ENCODE peak calls at places on chromosomes 16 and 17, in six cellular contexts. J is A549, Y is Peyer's patch, R is prostate gland, P is adrenal gland, L is testis. C is an unnamed sample.
A peak's percentile ranks its signal among the peaks of the same experiment; 100 is the strongest.

GRCh38 chr16:51276335-51276734 is 125.3 kb upstream of the SALL1 start:
- DNase-seq in J (no peak), Y (no peak), R (no peak), P (no peak), L (no peak), C (no peak)

GRCh38 chr17:79941088-79942010 is 94.3 kb downstream of the TBC1D16 start:
- DNase-seq in J (no peak), Y (no peak), R (no peak), P (no peak), L (no peak), C (no peak)

GRCh38 chr17:75205037-75205792 is at the start of gene NUP85:
- DNase-seq in J (peak; percentile 100), Y (peak; percentile 96), R (peak; percentile 88), P (peak; percentile 92), L (peak; percentile 93), C (peak; percentile 92)

GRCh38 chr16:75264531-75264998 is 13.1 kb upstream of the BCAR1 start:
- DNase-seq in J (no peak), Y (no peak), R (no peak), P (peak; percentile 62), L (peak; percentile 78), C (no peak)

GRCh38 chr17:77738666-77739531 is 219.6 kb upstream of the TNRC6C start:
- DNase-seq in J (no peak), Y (no peak), R (no peak), P (peak; percentile 15), L (peak; percentile 26), C (peak; percentile 22)

GRCh38 chr16:88533945-88534641 is 36.1 kb upstream of the ZC3H18 start:
- DNase-seq in J (peak; percentile 76), Y (peak; percentile 67), R (peak; percentile 65), P (peak; percentile 70), L (peak; percentile 72), C (peak; percentile 59)

GRCh38 chr17:16926061-16926511 is 45.8 kb downstream of the TNFRSF13B start:
- DNase-seq in J (no peak), Y (peak; percentile 23), R (no peak), P (no peak), L (no peak), C (no peak)

GRCh38 chr16:83031524-83031923 is 404.8 kb downstream of the CDH13 start:
- DNase-seq in J (no peak), Y (no peak), R (no peak), P (no peak), L (no peak), C (no peak)

GRCh38 chr17:56064506-56064905 is 88.8 kb upstream of the ANKFN1 start:
- DNase-seq in J (no peak), Y (no peak), R (no peak), P (no peak), L (no peak), C (no peak)

GRCh38 chr16:27318399-27319256 is 4.9 kb downstream of the IL4R start:
- DNase-seq in J (no peak), Y (no peak), R (no peak), P (peak; percentile 52), L (no peak), C (no peak)

GRCh38 chr17:14200354-14200753 is 36.3 kb downstream of the CDRT15 start:
- DNase-seq in J (no peak), Y (no peak), R (no peak), P (no peak), L (no peak), C (no peak)

DNA sequence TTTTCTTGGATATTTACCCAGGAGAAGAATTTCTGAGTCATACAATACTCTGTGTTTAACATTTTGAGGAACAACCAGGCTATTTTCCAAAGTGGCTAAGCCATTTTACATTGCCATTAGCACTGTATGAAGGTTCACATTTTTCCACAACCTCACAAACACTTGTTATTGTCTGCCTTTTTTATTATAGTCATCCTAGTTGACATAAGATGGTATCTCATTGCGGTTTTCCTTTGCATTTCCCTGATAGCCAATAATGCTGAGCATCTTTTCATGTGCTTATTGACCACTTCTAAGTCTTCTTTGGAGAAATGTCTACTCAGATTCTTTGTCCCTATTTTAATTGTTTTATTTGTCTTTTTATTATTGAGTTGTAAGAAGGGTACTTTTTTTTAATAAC is 107.4 kb upstream of the CES5A start:
- DNase-seq in J (no peak), Y (no peak), R (no peak), P (no peak), L (no peak), C (no peak)
- TF ChIP-seq POLR2A in J (no peak), Y (no peak), R (no peak), P (no peak), L (no peak), C (no peak)

GRCh38 chr16:54934536-54935410 is 4.1 kb downstream of the IRX5 start:
- DNase-seq in J (no peak), Y (no peak), R (peak; percentile 67), P (no peak), L (no peak), C (no peak)

GRCh38 chr16:54931757-54932660 is 1.3 kb downstream of the IRX5 start:
- DNase-seq in J (no peak), Y (no peak), R (no peak), P (no peak), L (no peak), C (no peak)

GRCh38 chr16:54935411-54936085 is 4.9 kb downstream of the IRX5 start:
- DNase-seq in J (no peak), Y (no peak), R (no peak), P (no peak), L (no peak), C (no peak)

GRCh38 chr16:54932737-54933254 is 2.1 kb downstream of the IRX5 start:
- DNase-seq in J (no peak), Y (no peak), R (no peak), P (no peak), L (no peak), C (no peak)

GRCh38 chr16:54933281-54934150 is 2.9 kb downstream of the IRX5 start:
- DNase-seq in J (no peak), Y (no peak), R (no peak), P (no peak), L (no peak), C (no peak)
- H3K27ac ChIP-seq in J (no peak overlapping the region), Y (no peak overlapping the region), R (peak overlapping the region; percentile 92), P (no peak overlapping the region), L (no peak overlapping the region), C (peak overlapping the region; percentile 90)

GRCh38 chr16:84165746-84166145 is 20.6 kb downstream of the DNAAF1 start:
- DNase-seq in J (no peak), Y (no peak), R (no peak), P (no peak), L (no peak), C (no peak)
- TF ChIP-seq POLR2A in J (no peak), Y (no peak), R (no peak), P (no peak), L (no peak), C (no peak)

GRCh38 chr17:50052822-50053653 is 2.9 kb upstream of the ITGA3 start:
- DNase-seq in J (no peak), Y (no peak), R (peak; percentile 68), P (peak; percentile 82), L (peak; percentile 37), C (peak; percentile 43)
- H3K27ac ChIP-seq in J (peak overlapping the region; percentile 92), Y (no peak overlapping the region), R (peak overlapping the region; percentile 89), P (no peak overlapping the region), L (no peak overlapping the region), C (peak overlapping the region; percentile 96)

DNA sequence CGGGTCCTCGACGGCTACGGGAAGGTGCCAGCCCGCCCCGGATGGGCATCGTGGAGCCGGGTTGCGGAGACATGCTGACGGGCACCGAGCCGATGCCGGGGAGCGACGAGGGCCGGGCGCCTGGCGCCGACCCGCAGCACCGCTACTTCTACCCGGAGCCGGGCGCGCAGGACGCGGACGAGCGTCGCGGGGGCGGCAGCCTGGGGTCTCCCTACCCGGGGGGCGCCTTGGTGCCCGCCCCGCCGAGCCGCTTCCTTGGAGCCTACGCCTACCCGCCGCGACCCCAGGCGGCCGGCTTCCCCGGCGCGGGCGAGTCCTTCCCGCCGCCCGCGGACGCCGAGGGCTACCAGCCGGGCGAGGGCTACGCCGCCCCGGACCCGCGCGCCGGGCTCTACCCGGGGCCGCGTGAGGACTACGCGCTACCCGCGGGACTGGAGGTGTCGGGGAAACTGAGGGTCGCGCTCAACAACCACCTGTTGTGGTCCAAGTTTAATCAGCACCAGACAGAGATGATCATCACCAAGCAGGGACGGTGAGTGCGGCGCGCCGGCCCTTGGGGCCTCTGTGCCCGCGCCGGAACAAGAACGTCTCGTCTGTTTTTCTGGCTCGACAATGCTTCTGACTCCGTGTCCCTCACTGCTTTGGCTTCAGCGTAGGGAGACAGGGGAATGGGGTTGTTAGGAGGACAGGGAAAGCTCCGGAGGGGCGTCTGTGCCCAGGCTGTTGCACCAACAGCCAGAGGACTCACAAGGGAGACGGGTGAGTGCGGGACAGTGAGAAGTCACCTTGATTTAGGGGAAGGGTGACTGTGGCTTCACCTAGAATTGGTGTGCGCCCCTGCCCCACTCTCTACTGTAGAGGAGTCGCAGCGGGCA is 615 bp downstream of the TBX21 start:
- DNase-seq in J (no peak), Y (peak; percentile 48), R (no peak), P (no peak), L (no peak), C (no peak)
- TF ChIP-seq POLR2A in J (no peak), Y (no peak), R (no peak), P (no peak), L (no peak), C (no peak)